ENCODE peak calls at places on chromosomes 11 and 22, in four cellular contexts. One of them, this sample, is unnamed.

GRCh38 chr11:95426823-95427462 is 195.9 kb upstream of the SESN3 start:
- DNase-seq in transverse colon: no peak
- DNase-seq in Peyer's patch: no peak
- DNase-seq in body of pancreas: no peak
- DNase-seq in this sample: no peak

GRCh38 chr11:14380947-14381555 is 22.1 kb upstream of the RRAS2 start:
- DNase-seq in transverse colon: peak
- DNase-seq in Peyer's patch: peak
- DNase-seq in body of pancreas: peak
- DNase-seq in this sample: peak

GRCh38 chr11:26992031-26992541 is 1.8 kb upstream of the FIBIN start:
- DNase-seq in transverse colon: no peak
- DNase-seq in Peyer's patch: no peak
- DNase-seq in body of pancreas: no peak
- DNase-seq in this sample: no peak

GRCh38 chr22:47351836-47352579 is 589.6 kb downstream of the TBC1D22A start:
- DNase-seq in transverse colon: no peak
- DNase-seq in Peyer's patch: peak
- DNase-seq in body of pancreas: no peak
- DNase-seq in this sample: peak

GRCh38 chr11:44110231-44110679 is 14.8 kb downstream of the EXT2 start:
- DNase-seq in transverse colon: peak
- DNase-seq in Peyer's patch: peak
- DNase-seq in body of pancreas: peak
- DNase-seq in this sample: no peak

GRCh38 chr11:88353386-88353785 is 15.8 kb upstream of the CTSC start:
- DNase-seq in transverse colon: no peak
- DNase-seq in Peyer's patch: no peak
- DNase-seq in body of pancreas: no peak
- DNase-seq in this sample: no peak

GRCh38 chr22:46286941-46287872 is 9.5 kb upstream of the GTSE1 start:
- DNase-seq in transverse colon: no peak
- DNase-seq in Peyer's patch: no peak
- DNase-seq in body of pancreas: peak
- DNase-seq in this sample: no peak

GRCh38 chr11:35932641-35933571 is 11.0 kb upstream of the LDLRAD3 start:
- DNase-seq in transverse colon: no peak
- DNase-seq in Peyer's patch: no peak
- DNase-seq in body of pancreas: no peak
- DNase-seq in this sample: no peak

DNA sequence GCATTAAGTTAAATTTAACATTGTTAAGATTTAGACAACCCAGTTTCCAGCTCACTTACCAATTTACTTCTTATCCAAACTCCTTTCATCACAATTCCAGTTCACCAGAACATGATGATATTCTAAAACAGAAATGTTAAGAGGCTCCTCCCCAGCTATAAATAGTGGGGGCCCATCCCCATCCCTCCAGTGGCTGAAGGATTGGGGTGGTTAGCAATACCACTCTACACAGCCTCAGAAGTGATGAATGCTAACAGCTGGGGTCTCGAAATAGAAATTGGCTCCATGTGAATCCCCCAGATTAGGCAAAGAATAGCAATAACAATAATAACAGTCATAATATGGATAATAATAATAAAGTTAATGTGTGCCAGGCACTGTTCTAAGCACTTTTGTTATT is 97.9 kb upstream of the NCAM1 start:
- DNase-seq in transverse colon: no peak
- DNase-seq in Peyer's patch: no peak
- DNase-seq in body of pancreas: no peak
- DNase-seq in this sample: no peak
- TF ChIP-seq POLR2A in transverse colon: no peak
- TF ChIP-seq POLR2A in Peyer's patch: no peak
- TF ChIP-seq POLR2A in body of pancreas: no peak
- TF ChIP-seq POLR2A in this sample: no peak

DNA sequence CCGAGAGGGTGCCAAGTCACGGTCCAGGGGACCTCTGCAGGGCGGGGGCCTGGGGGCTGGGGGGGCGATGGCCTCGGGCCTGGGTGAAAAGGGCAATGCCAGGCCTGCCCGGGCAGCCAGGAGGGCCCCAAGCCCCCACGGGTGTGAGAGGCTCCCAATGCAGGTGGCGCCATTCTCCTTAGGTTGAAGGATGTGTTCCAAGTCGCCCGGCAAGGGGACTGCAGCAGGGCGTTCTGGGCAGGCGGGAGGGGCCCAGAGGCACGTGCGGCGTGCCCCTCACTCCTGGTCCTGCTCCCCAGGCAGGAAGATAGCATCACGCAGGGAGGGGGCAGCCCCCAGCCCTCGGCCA is 730 bp upstream of the TNNI2 start:
- DNase-seq in transverse colon: no peak
- DNase-seq in Peyer's patch: peak
- DNase-seq in body of pancreas: no peak
- DNase-seq in this sample: no peak
- TF ChIP-seq CTCF in transverse colon: no peak
- TF ChIP-seq CTCF in Peyer's patch: no peak
- TF ChIP-seq CTCF in body of pancreas: no peak
- TF ChIP-seq CTCF in this sample: no peak

DNA sequence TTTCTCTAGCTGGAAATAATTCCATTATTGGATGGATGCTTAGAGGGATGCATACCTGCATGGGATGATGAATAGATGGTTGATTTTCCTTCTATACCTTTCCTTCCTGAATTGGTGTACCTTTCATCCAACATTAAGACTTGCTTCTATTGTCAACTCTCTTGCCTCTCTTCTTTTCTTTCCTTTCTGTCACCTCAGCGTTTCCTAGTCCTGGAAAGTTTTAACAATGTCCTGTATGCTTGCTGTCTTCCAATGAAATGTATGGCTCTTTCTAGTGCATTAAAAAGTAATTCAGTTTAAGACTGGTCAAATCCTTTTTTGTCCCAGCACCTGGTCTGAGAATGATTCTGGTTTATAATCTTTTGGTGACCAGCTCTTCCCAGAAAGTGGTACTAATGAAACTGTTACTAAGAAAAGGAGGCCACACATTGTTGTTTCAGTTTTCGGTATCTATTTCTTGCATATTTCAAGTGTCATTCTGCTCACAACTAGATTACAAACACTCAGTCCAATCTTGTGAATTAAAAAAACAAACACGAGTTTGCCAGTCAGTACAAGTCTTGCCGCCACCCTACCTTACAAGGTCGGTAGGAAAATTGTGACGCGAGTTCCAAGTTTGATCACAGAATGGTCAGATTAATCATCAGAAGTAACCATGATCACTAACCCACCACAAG is 8.0 kb downstream of the POU2AF1 start:
- DNase-seq in transverse colon: no peak
- DNase-seq in Peyer's patch: no peak
- DNase-seq in body of pancreas: peak
- DNase-seq in this sample: no peak
- H3K4me3 ChIP-seq in transverse colon: no peak
- H3K4me3 ChIP-seq in Peyer's patch: no peak
- H3K4me3 ChIP-seq in body of pancreas: no peak
- H3K4me3 ChIP-seq in this sample: no peak

DNA sequence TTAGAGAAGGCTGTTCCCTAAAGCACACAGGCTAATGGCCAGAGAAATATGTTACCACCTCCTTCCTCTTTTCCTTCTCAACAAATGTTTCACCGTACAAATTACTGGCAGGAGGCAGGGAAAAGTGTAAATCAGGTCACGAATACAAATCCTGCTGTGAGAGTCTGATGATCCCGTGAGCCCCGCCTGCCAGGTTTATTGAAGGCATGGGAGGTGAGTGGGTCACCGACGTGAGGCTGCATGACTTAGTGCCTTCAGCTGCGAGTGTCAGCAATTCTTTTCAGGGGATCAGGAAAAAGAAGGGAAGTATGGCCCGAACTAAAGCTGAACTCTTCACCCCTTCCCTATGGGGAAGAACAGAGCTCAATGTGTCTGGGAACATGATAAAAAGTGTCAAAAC is 166.2 kb downstream of the OPCML start:
- DNase-seq in transverse colon: no peak
- DNase-seq in Peyer's patch: no peak
- DNase-seq in body of pancreas: no peak
- DNase-seq in this sample: no peak
- TF ChIP-seq POLR2A in transverse colon: no peak
- TF ChIP-seq POLR2A in Peyer's patch: no peak
- TF ChIP-seq POLR2A in body of pancreas: no peak
- TF ChIP-seq POLR2A in this sample: no peak

GRCh38 chr22:17590586-17590985 is 27.3 kb downstream of the SLC25A18 start:
- DNase-seq in transverse colon: no peak
- DNase-seq in Peyer's patch: no peak
- DNase-seq in body of pancreas: no peak
- DNase-seq in this sample: peak

GRCh38 chr22:17586831-17587440 is 23.6 kb downstream of the SLC25A18 start:
- DNase-seq in transverse colon: no peak
- DNase-seq in Peyer's patch: no peak
- DNase-seq in body of pancreas: no peak
- DNase-seq in this sample: peak

GRCh38 chr22:17587631-17588030 is 24.3 kb downstream of the SLC25A18 start:
- DNase-seq in transverse colon: no peak
- DNase-seq in Peyer's patch: no peak
- DNase-seq in body of pancreas: no peak
- DNase-seq in this sample: peak

GRCh38 chr22:17589810-17590375 is 26.6 kb downstream of the SLC25A18 start:
- DNase-seq in transverse colon: no peak
- DNase-seq in Peyer's patch: no peak
- DNase-seq in body of pancreas: no peak
- DNase-seq in this sample: peak

GRCh38 chr22:17588606-17589005 is 25.3 kb downstream of the SLC25A18 start:
- DNase-seq in transverse colon: no peak
- DNase-seq in Peyer's patch: no peak
- DNase-seq in body of pancreas: no peak
- DNase-seq in this sample: no peak
- TF ChIP-seq CTCF in transverse colon: no peak
- TF ChIP-seq CTCF in Peyer's patch: no peak
- TF ChIP-seq CTCF in body of pancreas: no peak
- TF ChIP-seq CTCF in this sample: no peak

GRCh38 chr11:116931206-116931953 is 94.0 kb upstream of the APOA1 start:
- DNase-seq in transverse colon: no peak
- DNase-seq in Peyer's patch: no peak
- DNase-seq in body of pancreas: no peak
- DNase-seq in this sample: no peak

GRCh38 chr11:116930177-116930576 is 92.8 kb upstream of the APOA1 start:
- DNase-seq in transverse colon: peak
- DNase-seq in Peyer's patch: peak
- DNase-seq in body of pancreas: no peak
- DNase-seq in this sample: no peak

GRCh38 chr11:116932182-116932581 is 94.8 kb upstream of the APOA1 start:
- DNase-seq in transverse colon: no peak
- DNase-seq in Peyer's patch: no peak
- DNase-seq in body of pancreas: no peak
- DNase-seq in this sample: no peak

GRCh38 chr11:116929393-116930090 is 92.1 kb upstream of the APOA1 start:
- DNase-seq in transverse colon: no peak
- DNase-seq in Peyer's patch: no peak
- DNase-seq in body of pancreas: no peak
- DNase-seq in this sample: no peak

DNA sequence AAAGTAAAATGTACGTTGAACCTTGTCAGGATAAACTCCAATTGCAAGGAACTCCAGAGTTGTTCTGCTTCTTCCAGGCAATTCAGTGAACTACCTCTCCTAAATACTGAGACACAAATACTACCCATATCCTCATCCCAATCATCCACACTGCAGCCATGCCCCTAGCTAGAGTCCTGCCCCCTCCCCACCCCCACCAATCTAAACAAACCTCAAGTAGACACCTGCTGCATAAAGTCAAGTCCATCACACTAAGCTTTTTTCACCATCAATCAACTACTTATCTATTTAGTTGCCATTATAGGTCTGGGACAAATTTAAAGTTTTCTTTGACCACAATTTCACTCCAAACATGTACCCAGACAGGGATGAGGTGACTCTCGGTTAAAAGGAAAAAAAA is 93.2 kb upstream of the APOA1 start:
- DNase-seq in transverse colon: no peak
- DNase-seq in Peyer's patch: no peak
- DNase-seq in body of pancreas: no peak
- DNase-seq in this sample: no peak
- H3K4me3 ChIP-seq in transverse colon: peak
- H3K4me3 ChIP-seq in Peyer's patch: peak
- H3K4me3 ChIP-seq in body of pancreas: no peak
- H3K4me3 ChIP-seq in this sample: no peak